ENCODE peak calls at places on chromosomes 1 and 21, in seven cellular contexts. One of them, this sample, is unnamed.

GRCh38 chr1:93735722-93736121 is 54.1 kb upstream of the BCAR3 start:
- DNase-seq in NCI-H2029: no peak
- DNase-seq in LoVo: no peak
- DNase-seq in MV-4-11: no peak
- DNase-seq in H54: peak
- DNase-seq in renal cortical epithelial cell: peak
- DNase-seq in CD4-positive, alpha-beta memory T cell: no peak
- DNase-seq in this sample: no peak

GRCh38 chr1:4447778-4448360 is 206.5 kb upstream of the AJAP1 start:
- DNase-seq in NCI-H2029: no peak
- DNase-seq in LoVo: no peak
- DNase-seq in MV-4-11: no peak
- DNase-seq in H54: no peak
- DNase-seq in renal cortical epithelial cell: no peak
- DNase-seq in CD4-positive, alpha-beta memory T cell: no peak
- DNase-seq in this sample: no peak

GRCh38 chr1:66809736-66810326 is 8.8 kb upstream of the INSL5 start:
- DNase-seq in NCI-H2029: no peak
- DNase-seq in LoVo: no peak
- DNase-seq in MV-4-11: no peak
- DNase-seq in H54: no peak
- DNase-seq in renal cortical epithelial cell: peak
- DNase-seq in CD4-positive, alpha-beta memory T cell: no peak
- DNase-seq in this sample: peak

GRCh38 chr1:41387667-41388091 is 26.4 kb downstream of the FOXO6 start:
- DNase-seq in NCI-H2029: peak
- DNase-seq in LoVo: no peak
- DNase-seq in MV-4-11: no peak
- DNase-seq in H54: no peak
- DNase-seq in renal cortical epithelial cell: peak
- DNase-seq in CD4-positive, alpha-beta memory T cell: no peak
- DNase-seq in this sample: peak

GRCh38 chr1:175498002-175498401 is 245.4 kb downstream of the TNR start:
- DNase-seq in NCI-H2029: no peak
- DNase-seq in LoVo: no peak
- DNase-seq in MV-4-11: peak
- DNase-seq in H54: no peak
- DNase-seq in renal cortical epithelial cell: peak
- DNase-seq in CD4-positive, alpha-beta memory T cell: no peak
- DNase-seq in this sample: no peak

GRCh38 chr1:66300986-66301451 is 232.9 kb upstream of the SGIP1 start:
- DNase-seq in NCI-H2029: peak
- DNase-seq in LoVo: peak
- DNase-seq in MV-4-11: peak
- DNase-seq in H54: peak
- DNase-seq in renal cortical epithelial cell: peak
- DNase-seq in CD4-positive, alpha-beta memory T cell: peak
- DNase-seq in this sample: peak

GRCh38 chr21:24716306-24716918 is 890.9 kb downstream of the MRPL39 start:
- DNase-seq in NCI-H2029: no peak
- DNase-seq in LoVo: no peak
- DNase-seq in MV-4-11: no peak
- DNase-seq in H54: no peak
- DNase-seq in renal cortical epithelial cell: peak
- DNase-seq in CD4-positive, alpha-beta memory T cell: no peak
- DNase-seq in this sample: no peak

GRCh38 chr1:165129568-165130164 is 226.8 kb downstream of the LMX1A start:
- DNase-seq in NCI-H2029: peak
- DNase-seq in LoVo: peak
- DNase-seq in MV-4-11: peak
- DNase-seq in H54: peak
- DNase-seq in renal cortical epithelial cell: peak
- DNase-seq in CD4-positive, alpha-beta memory T cell: no peak
- DNase-seq in this sample: peak

GRCh38 chr1:15206418-15207030 is 40.5 kb upstream of the FHAD1 start:
- DNase-seq in NCI-H2029: no peak
- DNase-seq in LoVo: no peak
- DNase-seq in MV-4-11: no peak
- DNase-seq in H54: no peak
- DNase-seq in renal cortical epithelial cell: peak
- DNase-seq in CD4-positive, alpha-beta memory T cell: no peak
- DNase-seq in this sample: peak

GRCh38 chr1:166379447-166379846 is 212.6 kb upstream of the FAM78B start:
- DNase-seq in NCI-H2029: no peak
- DNase-seq in LoVo: no peak
- DNase-seq in MV-4-11: no peak
- DNase-seq in H54: no peak
- DNase-seq in renal cortical epithelial cell: no peak
- DNase-seq in CD4-positive, alpha-beta memory T cell: no peak
- DNase-seq in this sample: peak

GRCh38 chr21:42463861-42464515 is 32.0 kb downstream of the RSPH1 start:
- DNase-seq in NCI-H2029: no peak
- DNase-seq in LoVo: peak
- DNase-seq in MV-4-11: peak
- DNase-seq in H54: no peak
- DNase-seq in renal cortical epithelial cell: no peak
- DNase-seq in CD4-positive, alpha-beta memory T cell: peak
- DNase-seq in this sample: peak

GRCh38 chr1:216750031-216750627 is 26.9 kb upstream of the ESRRG start:
- DNase-seq in NCI-H2029: peak
- DNase-seq in LoVo: peak
- DNase-seq in MV-4-11: peak
- DNase-seq in H54: peak
- DNase-seq in renal cortical epithelial cell: peak
- DNase-seq in CD4-positive, alpha-beta memory T cell: no peak
- DNase-seq in this sample: peak

GRCh38 chr1:206896261-206896660 is 982 bp upstream of the IL24 start:
- DNase-seq in NCI-H2029: peak
- DNase-seq in LoVo: no peak
- DNase-seq in MV-4-11: no peak
- DNase-seq in H54: no peak
- DNase-seq in renal cortical epithelial cell: no peak
- DNase-seq in CD4-positive, alpha-beta memory T cell: no peak
- DNase-seq in this sample: no peak